ENCODE peak calls at places on chromosomes 4 and X, in four cellular contexts. One of them, this sample, is unnamed.

GRCh38 chr4:140071806-140072205 is 82.2 kb downstream of the MAML3 start:
- DNase-seq in ascending aorta: no peak
- DNase-seq in lower lobe of right lung: no peak
- DNase-seq in transverse colon: peak; percentile 33
- DNase-seq in this sample: no peak

GRCh38 chr4:159269143-159269542 is 166.3 kb downstream of the RAPGEF2 start:
- DNase-seq in ascending aorta: no peak
- DNase-seq in lower lobe of right lung: no peak
- DNase-seq in transverse colon: no peak
- DNase-seq in this sample: no peak

GRCh38 chrX:2385224-2385623 is 115.6 kb downstream of the DHRSX start:
- DNase-seq in ascending aorta: no peak
- DNase-seq in lower lobe of right lung: no peak
- DNase-seq in transverse colon: no peak
- DNase-seq in this sample: peak; percentile 86

GRCh38 chr4:160038560-160038959 is 935.7 kb downstream of the RAPGEF2 start:
- DNase-seq in ascending aorta: no peak
- DNase-seq in lower lobe of right lung: no peak
- DNase-seq in transverse colon: no peak
- DNase-seq in this sample: peak; percentile 81

GRCh38 chr4:31234494-31234893 is 514.3 kb downstream of the PCDH7 start:
- DNase-seq in ascending aorta: no peak
- DNase-seq in lower lobe of right lung: no peak
- DNase-seq in transverse colon: no peak
- DNase-seq in this sample: peak; percentile 48

GRCh38 chr4:4627111-4627510 is 85.3 kb upstream of the STX18 start:
- DNase-seq in ascending aorta: no peak
- DNase-seq in lower lobe of right lung: no peak
- DNase-seq in transverse colon: no peak
- DNase-seq in this sample: no peak

GRCh38 chr4:25970691-25971427 is 56.8 kb downstream of the SMIM20 start:
- DNase-seq in ascending aorta: no peak
- DNase-seq in lower lobe of right lung: no peak
- DNase-seq in transverse colon: peak; percentile 39
- DNase-seq in this sample: no peak

GRCh38 chr4:113682730-113683129 is 78.8 kb downstream of the CAMK2D start:
- DNase-seq in ascending aorta: no peak
- DNase-seq in lower lobe of right lung: no peak
- DNase-seq in transverse colon: no peak
- DNase-seq in this sample: no peak

GRCh38 chrX:106069048-106069447 is 30.5 kb upstream of the SERPINA7 start:
- DNase-seq in ascending aorta: no peak
- DNase-seq in lower lobe of right lung: no peak
- DNase-seq in transverse colon: no peak
- DNase-seq in this sample: no peak

GRCh38 chr4:92091335-92091734 is 212.4 kb upstream of the GRID2 start:
- DNase-seq in ascending aorta: no peak
- DNase-seq in lower lobe of right lung: no peak
- DNase-seq in transverse colon: no peak
- DNase-seq in this sample: no peak

GRCh38 chr4:128130621-128131020 is 69.5 kb downstream of the LARP1B start:
- DNase-seq in ascending aorta: no peak
- DNase-seq in lower lobe of right lung: no peak
- DNase-seq in transverse colon: no peak
- DNase-seq in this sample: peak; percentile 68

GRCh38 chr4:116925900-116926457 is 159.4 kb downstream of the TRAM1L1 start:
- DNase-seq in ascending aorta: no peak
- DNase-seq in lower lobe of right lung: peak; percentile 43
- DNase-seq in transverse colon: no peak
- DNase-seq in this sample: no peak

GRCh38 chr4:78652282-78652876 is 100.8 kb downstream of the ANXA3 start:
- DNase-seq in ascending aorta: no peak
- DNase-seq in lower lobe of right lung: no peak
- DNase-seq in transverse colon: no peak
- DNase-seq in this sample: no peak

GRCh38 chrX:2696698-2697215 is 5.7 kb downstream of the CD99 start:
- DNase-seq in ascending aorta: no peak
- DNase-seq in lower lobe of right lung: no peak
- DNase-seq in transverse colon: no peak
- DNase-seq in this sample: peak; percentile 91

GRCh38 chr4:155207534-155208257 is 740 bp upstream of the NPY2R start:
- DNase-seq in ascending aorta: no peak
- DNase-seq in lower lobe of right lung: no peak
- DNase-seq in transverse colon: peak; percentile 7
- DNase-seq in this sample: peak; percentile 9

GRCh38 chrX:138026211-138026610 is 460.3 kb downstream of the ZIC3 start:
- DNase-seq in ascending aorta: no peak
- DNase-seq in lower lobe of right lung: no peak
- DNase-seq in transverse colon: no peak
- DNase-seq in this sample: no peak

GRCh38 chrX:17474892-17475291 is 99.9 kb downstream of the NHS start:
- DNase-seq in ascending aorta: no peak
- DNase-seq in lower lobe of right lung: no peak
- DNase-seq in transverse colon: no peak
- DNase-seq in this sample: peak; percentile 70

GRCh38 chrX:149512225-149512885 is 7.2 kb upstream of the IDS start:
- DNase-seq in ascending aorta: no peak
- DNase-seq in lower lobe of right lung: peak; percentile 52
- DNase-seq in transverse colon: peak; percentile 63
- DNase-seq in this sample: peak; percentile 24

GRCh38 chr4:82555279-82555678 is 6.5 kb downstream of the TMEM150C start:
- DNase-seq in ascending aorta: no peak
- DNase-seq in lower lobe of right lung: no peak
- DNase-seq in transverse colon: no peak
- DNase-seq in this sample: no peak

GRCh38 chr4:96227515-96227914 is 387.6 kb downstream of the PDHA2 start:
- DNase-seq in ascending aorta: no peak
- DNase-seq in lower lobe of right lung: no peak
- DNase-seq in transverse colon: no peak
- DNase-seq in this sample: no peak

GRCh38 chr4:1414831-1415680 is 8.8 kb upstream of the NKX1-1 start:
- DNase-seq in ascending aorta: no peak
- DNase-seq in lower lobe of right lung: peak; percentile 32
- DNase-seq in transverse colon: no peak
- DNase-seq in this sample: no peak

GRCh38 chr4:146957252-146957651 is 11.6 kb upstream of the TTC29 start:
- DNase-seq in ascending aorta: no peak
- DNase-seq in lower lobe of right lung: no peak
- DNase-seq in transverse colon: no peak
- DNase-seq in this sample: peak; percentile 88

GRCh38 chr4:39427477-39428119 is 20.9 kb downstream of the KLB start:
- DNase-seq in ascending aorta: no peak
- DNase-seq in lower lobe of right lung: no peak
- DNase-seq in transverse colon: no peak
- DNase-seq in this sample: peak; percentile 46

GRCh38 chr4:104393649-104394048 is 101.0 kb downstream of the CXXC4 start:
- DNase-seq in ascending aorta: no peak
- DNase-seq in lower lobe of right lung: no peak
- DNase-seq in transverse colon: no peak
- DNase-seq in this sample: no peak

GRCh38 chr4:26131053-26131452 is 189.8 kb upstream of the RBPJ start:
- DNase-seq in ascending aorta: no peak
- DNase-seq in lower lobe of right lung: no peak
- DNase-seq in transverse colon: no peak
- DNase-seq in this sample: no peak

GRCh38 chrX:131279617-131280016 is 9.5 kb downstream of the IGSF1 start:
- DNase-seq in ascending aorta: no peak
- DNase-seq in lower lobe of right lung: no peak
- DNase-seq in transverse colon: no peak
- DNase-seq in this sample: no peak

GRCh38 chrX:18974993-18975392 is 8.9 kb downstream of the PHKA2 start:
- DNase-seq in ascending aorta: no peak
- DNase-seq in lower lobe of right lung: no peak
- DNase-seq in transverse colon: no peak
- DNase-seq in this sample: no peak

GRCh38 chr4:2861631-2862436 is 18.2 kb downstream of the ADD1 start:
- DNase-seq in ascending aorta: no peak
- DNase-seq in lower lobe of right lung: no peak
- DNase-seq in transverse colon: no peak
- DNase-seq in this sample: no peak

GRCh38 chrX:5646818-5647217 is 581.8 kb downstream of the NLGN4X start:
- DNase-seq in ascending aorta: no peak
- DNase-seq in lower lobe of right lung: no peak
- DNase-seq in transverse colon: peak; percentile 16
- DNase-seq in this sample: no peak

GRCh38 chrX:123291623-123292022 is 107.5 kb downstream of the GRIA3 start:
- DNase-seq in ascending aorta: no peak
- DNase-seq in lower lobe of right lung: no peak
- DNase-seq in transverse colon: no peak
- DNase-seq in this sample: no peak

GRCh38 chrX:35445912-35446311 is 352.2 kb upstream of the MAGEB16 start:
- DNase-seq in ascending aorta: no peak
- DNase-seq in lower lobe of right lung: no peak
- DNase-seq in transverse colon: no peak
- DNase-seq in this sample: no peak

GRCh38 chr4:119209586-119209985 is 2.9 kb upstream of the USP53 start:
- DNase-seq in ascending aorta: no peak
- DNase-seq in lower lobe of right lung: no peak
- DNase-seq in transverse colon: peak; percentile 20
- DNase-seq in this sample: peak; percentile 23

GRCh38 chr4:158783775-158784174 is 14.9 kb downstream of the FNIP2 start:
- DNase-seq in ascending aorta: no peak
- DNase-seq in lower lobe of right lung: no peak
- DNase-seq in transverse colon: no peak
- DNase-seq in this sample: no peak

DNA sequence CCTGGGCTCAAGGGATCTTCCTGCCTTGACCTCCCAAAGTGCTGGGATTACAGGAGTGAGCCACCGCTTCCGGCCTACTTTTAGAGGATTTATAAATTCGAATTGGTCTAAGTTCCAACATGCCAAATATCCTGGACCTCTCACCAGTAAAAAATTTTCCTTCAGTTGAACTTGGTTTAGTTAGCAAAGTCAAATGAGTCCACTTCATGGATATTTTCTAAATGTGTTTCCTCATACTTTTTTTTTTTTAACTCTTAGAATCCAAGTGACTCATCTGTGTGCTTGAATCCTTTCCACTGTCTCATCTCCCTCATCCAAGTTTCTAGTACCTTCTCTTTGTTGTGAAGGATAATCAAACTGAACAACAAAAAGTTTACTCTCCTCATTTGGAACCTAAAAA is 49.7 kb downstream of the RBM47 start:
- DNase-seq in ascending aorta: no peak
- DNase-seq in lower lobe of right lung: no peak
- DNase-seq in transverse colon: no peak
- DNase-seq in this sample: peak; percentile 96
- H3K27ac ChIP-seq in ascending aorta: no peak overlapping the region
- H3K27ac ChIP-seq in lower lobe of right lung: no peak overlapping the region
- H3K27ac ChIP-seq in transverse colon: no peak overlapping the region
- H3K27ac ChIP-seq in this sample: peak overlapping the region; percentile 69

GRCh38 chr4:77355731-77356130 is 198.7 kb downstream of the CCNG2 start:
- DNase-seq in ascending aorta: no peak
- DNase-seq in lower lobe of right lung: no peak
- DNase-seq in transverse colon: no peak
- DNase-seq in this sample: peak; percentile 78

GRCh38 chr4:77354550-77354949 is 197.5 kb downstream of the CCNG2 start:
- DNase-seq in ascending aorta: no peak
- DNase-seq in lower lobe of right lung: no peak
- DNase-seq in transverse colon: no peak
- DNase-seq in this sample: no peak

GRCh38 chr4:77360451-77360850 is 203.4 kb downstream of the CCNG2 start:
- DNase-seq in ascending aorta: no peak
- DNase-seq in lower lobe of right lung: no peak
- DNase-seq in transverse colon: no peak
- DNase-seq in this sample: no peak

GRCh38 chr4:77358315-77358928 is 201.4 kb downstream of the CCNG2 start:
- DNase-seq in ascending aorta: no peak
- DNase-seq in lower lobe of right lung: no peak
- DNase-seq in transverse colon: no peak
- DNase-seq in this sample: no peak
- TF ChIP-seq CTCF in ascending aorta: peak; percentile 52
- TF ChIP-seq CTCF in lower lobe of right lung: peak; percentile 54
- TF ChIP-seq CTCF in transverse colon: peak; percentile 49
- TF ChIP-seq CTCF in this sample: peak; percentile 79

GRCh38 chrX:132766452-132766851 is 192.0 kb downstream of the HS6ST2 start:
- DNase-seq in ascending aorta: no peak
- DNase-seq in lower lobe of right lung: no peak
- DNase-seq in transverse colon: no peak
- DNase-seq in this sample: no peak
- H3K27me3 ChIP-seq in ascending aorta: no peaks in the 10 kb centered on the region
- H3K27me3 ChIP-seq in lower lobe of right lung: no peaks in the 10 kb centered on the region
- H3K27me3 ChIP-seq in transverse colon: no peaks in the 10 kb centered on the region
- H3K27me3 ChIP-seq in this sample: no peaks in the 10 kb centered on the region

GRCh38 chr4:124973716-124974115 is 261.2 kb upstream of the ANKRD50 start:
- DNase-seq in ascending aorta: no peak
- DNase-seq in lower lobe of right lung: no peak
- DNase-seq in transverse colon: no peak
- DNase-seq in this sample: no peak
- H3K27ac ChIP-seq in ascending aorta: no peak overlapping the region
- H3K27ac ChIP-seq in lower lobe of right lung: no peak overlapping the region
- H3K27ac ChIP-seq in transverse colon: no peak overlapping the region
- H3K27ac ChIP-seq in this sample: no peak overlapping the region